ENCODE peak calls at places on chromosome 21, in five cellular contexts. Q is tibial artery; X is CD8-positive, alpha-beta T cell; I is KBM-7; L is amniotic epithelial cell. U is an unnamed sample.

GRCh38 chr21:42234464-42235241 is 15.7 kb downstream of the ABCG1 start:
- DNase-seq in Q (peak), X (peak), I (peak), L (peak), U (no peak)

GRCh38 chr21:27261676-27262075 is 294.8 kb upstream of the ADAMTS5 start:
- DNase-seq in Q (no peak), X (no peak), I (no peak), L (peak), U (no peak)

GRCh38 chr21:28540514-28540913 is 452.2 kb downstream of the LTN1 start:
- DNase-seq in Q (no peak), X (no peak), I (no peak), L (peak), U (no peak)

GRCh38 chr21:36388835-36389234 is 3.6 kb downstream of the CHAF1B start:
- DNase-seq in Q (no peak), X (no peak), I (no peak), L (peak), U (no peak)

GRCh38 chr21:27129215-27129614 is 162.3 kb upstream of the ADAMTS5 start:
- DNase-seq in Q (no peak), X (no peak), I (no peak), L (no peak), U (no peak)

GRCh38 chr21:42924433-42924751 is 1.0 kb downstream of the ERVH48-1 start:
- DNase-seq in Q (no peak), X (no peak), I (no peak), L (no peak), U (no peak)

GRCh38 chr21:24869862-24870261 is 737.4 kb downstream of the MRPL39 start:
- DNase-seq in Q (no peak), X (no peak), I (no peak), L (no peak), U (no peak)

GRCh38 chr21:34911360-34911759 is 137.7 kb downstream of the RUNX1 start:
- DNase-seq in Q (no peak), X (no peak), I (peak), L (no peak), U (peak)

GRCh38 chr21:43352568-43353281 is 74.2 kb downstream of the SIK1 start:
- DNase-seq in Q (no peak), X (no peak), I (no peak), L (peak), U (no peak)

GRCh38 chr21:45439901-45440461 is 35.0 kb downstream of the COL18A1 start:
- DNase-seq in Q (no peak), X (no peak), I (no peak), L (no peak), U (no peak)

GRCh38 chr21:42498012-42498411 is 2.0 kb upstream of the RSPH1 start:
- DNase-seq in Q (no peak), X (no peak), I (no peak), L (no peak), U (no peak)

GRCh38 chr21:43598416-43599120 is 60.7 kb downstream of the HSF2BP start:
- DNase-seq in Q (no peak), X (no peak), I (no peak), L (peak), U (no peak)

GRCh38 chr21:37845535-37845934 is 70.7 kb downstream of the KCNJ6 start:
- DNase-seq in Q (no peak), X (no peak), I (no peak), L (no peak), U (no peak)

GRCh38 chr21:45889961-45890360 is 91.6 kb upstream of the COL6A1 start:
- DNase-seq in Q (no peak), X (no peak), I (no peak), L (no peak), U (no peak)

GRCh38 chr21:15010645-15011044 is 54.2 kb downstream of the NRIP1 start:
- DNase-seq in Q (no peak), X (no peak), I (no peak), L (peak), U (no peak)

GRCh38 chr21:45537746-45538291 is 4.4 kb downstream of the SLC19A1 start:
- DNase-seq in Q (peak), X (no peak), I (no peak), L (no peak), U (no peak)

GRCh38 chr21:16587671-16588379 is 858.0 kb downstream of the USP25 start:
- DNase-seq in Q (peak), X (no peak), I (no peak), L (peak), U (no peak)

GRCh38 chr21:45922648-45923047 is 58.9 kb upstream of the COL6A1 start:
- DNase-seq in Q (no peak), X (no peak), I (no peak), L (no peak), U (no peak)

GRCh38 chr21:41766051-41766882 is 585 bp downstream of the RIPK4 start:
- DNase-seq in Q (no peak), X (no peak), I (no peak), L (no peak), U (no peak)

GRCh38 chr21:44972821-44973220 is 33.0 kb downstream of the SLX9 start:
- DNase-seq in Q (no peak), X (no peak), I (no peak), L (no peak), U (no peak)

GRCh38 chr21:40466893-40467483 is 380.0 kb downstream of the DSCAM start:
- DNase-seq in Q (no peak), X (no peak), I (peak), L (no peak), U (no peak)

GRCh38 chr21:41466024-41466820 is 40.2 kb downstream of the MX1 start:
- DNase-seq in Q (no peak), X (no peak), I (no peak), L (no peak), U (no peak)

GRCh38 chr21:41926068-41926806 is 27.6 kb downstream of the C2CD2 start:
- DNase-seq in Q (no peak), X (no peak), I (peak), L (peak), U (no peak)

GRCh38 chr21:42229676-42230075 is 10.7 kb downstream of the ABCG1 start:
- DNase-seq in Q (no peak), X (no peak), I (no peak), L (no peak), U (no peak)

GRCh38 chr21:26116456-26117011 is 54.0 kb downstream of the APP start:
- DNase-seq in Q (no peak), X (no peak), I (no peak), L (no peak), U (no peak)

GRCh38 chr21:35321322-35322200 is 272.5 kb upstream of the RUNX1 start:
- DNase-seq in Q (no peak), X (no peak), I (no peak), L (no peak), U (no peak)

GRCh38 chr21:28675265-28676041 is 317.2 kb downstream of the LTN1 start:
- DNase-seq in Q (peak), X (no peak), I (no peak), L (peak), U (no peak)

GRCh38 chr21:30234050-30234449 is 18.2 kb upstream of the CLDN8 start:
- DNase-seq in Q (no peak), X (no peak), I (no peak), L (no peak), U (no peak)

GRCh38 chr21:33817136-33817535 is 98.5 kb downstream of the ATP5PO start:
- DNase-seq in Q (no peak), X (no peak), I (no peak), L (no peak), U (no peak)

GRCh38 chr21:29075706-29076447 is 2.4 kb upstream of the CCT8 start:
- DNase-seq in Q (no peak), X (no peak), I (no peak), L (no peak), U (no peak)

GRCh38 chr21:42162831-42163510 is 56.0 kb upstream of the ABCG1 start:
- DNase-seq in Q (no peak), X (no peak), I (no peak), L (peak), U (no peak)

GRCh38 chr21:35244514-35244913 is 195.4 kb upstream of the RUNX1 start:
- DNase-seq in Q (no peak), X (no peak), I (no peak), L (peak), U (no peak)

GRCh38 chr21:38311765-38312164 is 55.0 kb downstream of the KCNJ15 start:
- DNase-seq in Q (no peak), X (no peak), I (no peak), L (no peak), U (no peak)

U was measured in GDM1.